ENCODE peak calls at places on chromosomes 11 and 22, in four cellular contexts. X is fibroblast of lung; W is stimulated activated CD4-positive, alpha-beta T cell treated with anti-CD3 and anti-CD28 coated beads, Interleukin-1b, Interleukin-23, amount 100 ng/mL, for 24 hours; J is Calu3. C is an unnamed sample.

GRCh38 chr22:46113110-46113909 is 37.0 kb upstream of the PPARA start:
- DNase-seq in X (no peak), W (no peak), J (no peak), C (no peak)

GRCh38 chr11:102111787-102112653 is 1.8 kb downstream of the YAP1 start:
- DNase-seq in X (peak), W (no peak), J (no peak), C (peak)

GRCh38 chr22:35548762-35549106 is 8.1 kb downstream of the RASD2 start:
- DNase-seq in X (no peak), W (no peak), J (no peak), C (no peak)

GRCh38 chr22:42138122-42138770 is 7.6 kb upstream of the CYP2D6 start:
- DNase-seq in X (no peak), W (no peak), J (no peak), C (no peak)

GRCh38 chr22:32839776-32840571 is 38.5 kb downstream of the TIMP3 start:
- DNase-seq in X (peak), W (no peak), J (no peak), C (no peak)

GRCh38 chr22:19970479-19971275 is 29.1 kb upstream of the TXNRD2 start:
- DNase-seq in X (peak), W (peak), J (peak), C (peak)

GRCh38 chr22:46126853-46127385 is 23.4 kb upstream of the PPARA start:
- DNase-seq in X (no peak), W (no peak), J (no peak), C (no peak)

GRCh38 chr22:47651216-47651987 is 889.0 kb downstream of the TBC1D22A start:
- DNase-seq in X (no peak), W (no peak), J (no peak), C (no peak)

C was measured in LoVo.